ENCODE peak calls at places on chromosomes 6 and 20, in six cellular contexts. U is fibroblast of pulmonary artery; X is H54; S is AG04450; I is activated naive CD8-positive, alpha-beta T cell treated with anti-CD3 and anti-CD28 coated beads, Interleukin-2, amount 50 U/mL, for 24 hours; A is stimulated activated CD4-positive, alpha-beta T cell treated with anti-CD3 and anti-CD28 coated beads, Interleukin-4, amount 100 ng/mL, for 1 hour. D is an unnamed sample.

GRCh38 chr6:168703970-168704369 is 263.0 kb downstream of the SMOC2 start:
- DNase-seq in U (no peak), X (no peak), S (no peak), I (no peak), A (no peak), D (no peak)

GRCh38 chr20:8431538-8432434 is 299.7 kb downstream of the PLCB1 start:
- DNase-seq in U (peak; percentile 87), X (no peak), S (no peak), I (no peak), A (no peak), D (no peak)

GRCh38 chr6:53344993-53345392 is 3.8 kb downstream of the ELOVL5 start:
- DNase-seq in U (no peak), X (no peak), S (no peak), I (no peak), A (no peak), D (no peak)

GRCh38 chr20:12555369-12555768 is 453.4 kb upstream of the SPTLC3 start:
- DNase-seq in U (no peak), X (no peak), S (no peak), I (no peak), A (no peak), D (no peak)

GRCh38 chr6:143601501-143601900 is 76.3 kb upstream of the PHACTR2 start:
- DNase-seq in U (no peak), X (no peak), S (no peak), I (no peak), A (no peak), D (no peak)

GRCh38 chr6:113182370-113183141 is 674.6 kb upstream of the MARCKS start:
- DNase-seq in U (peak; percentile 83), X (peak; percentile 3), S (peak; percentile 41), I (no peak), A (no peak), D (no peak)

GRCh38 chr6:107866606-107867301 is 42.6 kb upstream of the SCML4 start:
- DNase-seq in U (peak; percentile 56), X (no peak), S (no peak), I (no peak), A (no peak), D (no peak)

GRCh38 chr6:6856538-6857523 is 250.9 kb upstream of the RREB1 start:
- DNase-seq in U (peak; percentile 49), X (no peak), S (no peak), I (peak; percentile 61), A (peak; percentile 45), D (no peak)

GRCh38 chr6:54910326-54910952 is 63.9 kb downstream of the FAM83B start:
- DNase-seq in U (no peak), X (no peak), S (no peak), I (no peak), A (no peak), D (no peak)